ENCODE peak calls at places on chromosome 22, in nine cellular contexts. One of them, this sample, is unnamed.

GRCh38 chr22:49523374-49524008 is 304.2 kb downstream of the BRD1 start:
- DNase-seq in hepatocyte: no peak
- DNase-seq in psoas muscle: no peak
- DNase-seq in CD4-positive, alpha-beta T cell: no peak
- DNase-seq in A549: no peak
- DNase-seq in tibial artery: peak
- DNase-seq in colonic mucosa: no peak
- DNase-seq in gastrocnemius medialis: no peak
- DNase-seq in brain microvascular endothelial cell: no peak
- DNase-seq in this sample: no peak

GRCh38 chr22:49025791-49026475 is 801.7 kb downstream of the BRD1 start:
- DNase-seq in hepatocyte: no peak
- DNase-seq in psoas muscle: peak
- DNase-seq in CD4-positive, alpha-beta T cell: no peak
- DNase-seq in A549: no peak
- DNase-seq in tibial artery: peak
- DNase-seq in colonic mucosa: no peak
- DNase-seq in gastrocnemius medialis: no peak
- DNase-seq in brain microvascular endothelial cell: no peak
- DNase-seq in this sample: no peak

GRCh38 chr22:27480487-27480886 is 321.1 kb downstream of the MN1 start:
- DNase-seq in hepatocyte: peak
- DNase-seq in psoas muscle: no peak
- DNase-seq in CD4-positive, alpha-beta T cell: no peak
- DNase-seq in A549: no peak
- DNase-seq in tibial artery: no peak
- DNase-seq in colonic mucosa: no peak
- DNase-seq in gastrocnemius medialis: no peak
- DNase-seq in brain microvascular endothelial cell: no peak
- DNase-seq in this sample: no peak

GRCh38 chr22:43878079-43878795 is 13.6 kb downstream of the PNPLA5 start:
- DNase-seq in hepatocyte: no peak
- DNase-seq in psoas muscle: peak
- DNase-seq in CD4-positive, alpha-beta T cell: no peak
- DNase-seq in A549: no peak
- DNase-seq in tibial artery: no peak
- DNase-seq in colonic mucosa: no peak
- DNase-seq in gastrocnemius medialis: no peak
- DNase-seq in brain microvascular endothelial cell: no peak
- DNase-seq in this sample: no peak

GRCh38 chr22:26956346-26956745 is 299.0 kb downstream of the MIAT start:
- DNase-seq in hepatocyte: no peak
- DNase-seq in psoas muscle: no peak
- DNase-seq in CD4-positive, alpha-beta T cell: no peak
- DNase-seq in A549: no peak
- DNase-seq in tibial artery: no peak
- DNase-seq in colonic mucosa: no peak
- DNase-seq in gastrocnemius medialis: no peak
- DNase-seq in brain microvascular endothelial cell: no peak
- DNase-seq in this sample: no peak

GRCh38 chr22:20803696-20804324 is 29.9 kb downstream of the SERPIND1 start:
- DNase-seq in hepatocyte: peak
- DNase-seq in psoas muscle: no peak
- DNase-seq in CD4-positive, alpha-beta T cell: peak
- DNase-seq in A549: peak
- DNase-seq in tibial artery: peak
- DNase-seq in colonic mucosa: peak
- DNase-seq in gastrocnemius medialis: no peak
- DNase-seq in brain microvascular endothelial cell: peak
- DNase-seq in this sample: peak

GRCh38 chr22:35971418-35972119 is 57.1 kb downstream of the RBFOX2 start:
- DNase-seq in hepatocyte: peak
- DNase-seq in psoas muscle: no peak
- DNase-seq in CD4-positive, alpha-beta T cell: no peak
- DNase-seq in A549: no peak
- DNase-seq in tibial artery: no peak
- DNase-seq in colonic mucosa: no peak
- DNase-seq in gastrocnemius medialis: no peak
- DNase-seq in brain microvascular endothelial cell: peak
- DNase-seq in this sample: peak

GRCh38 chr22:19815093-19815822 is 39.4 kb downstream of the GNB1L start:
- DNase-seq in hepatocyte: no peak
- DNase-seq in psoas muscle: no peak
- DNase-seq in CD4-positive, alpha-beta T cell: no peak
- DNase-seq in A549: no peak
- DNase-seq in tibial artery: peak
- DNase-seq in colonic mucosa: no peak
- DNase-seq in gastrocnemius medialis: no peak
- DNase-seq in brain microvascular endothelial cell: no peak
- DNase-seq in this sample: no peak

GRCh38 chr22:43227231-43227630 is 40.3 kb upstream of the TTLL12 start:
- DNase-seq in hepatocyte: no peak
- DNase-seq in psoas muscle: no peak
- DNase-seq in CD4-positive, alpha-beta T cell: no peak
- DNase-seq in A549: no peak
- DNase-seq in tibial artery: no peak
- DNase-seq in colonic mucosa: no peak
- DNase-seq in gastrocnemius medialis: no peak
- DNase-seq in brain microvascular endothelial cell: peak
- DNase-seq in this sample: peak

GRCh38 chr22:23859201-23859600 is 1.5 kb downstream of the SLC2A11 start:
- DNase-seq in hepatocyte: no peak
- DNase-seq in psoas muscle: no peak
- DNase-seq in CD4-positive, alpha-beta T cell: no peak
- DNase-seq in A549: no peak
- DNase-seq in tibial artery: no peak
- DNase-seq in colonic mucosa: no peak
- DNase-seq in gastrocnemius medialis: no peak
- DNase-seq in brain microvascular endothelial cell: no peak
- DNase-seq in this sample: no peak

GRCh38 chr22:19290400-19291217 is 910 bp downstream of the CLTCL1 start:
- DNase-seq in hepatocyte: no peak
- DNase-seq in psoas muscle: peak
- DNase-seq in CD4-positive, alpha-beta T cell: no peak
- DNase-seq in A549: no peak
- DNase-seq in tibial artery: no peak
- DNase-seq in colonic mucosa: no peak
- DNase-seq in gastrocnemius medialis: peak
- DNase-seq in brain microvascular endothelial cell: no peak
- DNase-seq in this sample: peak

DNA sequence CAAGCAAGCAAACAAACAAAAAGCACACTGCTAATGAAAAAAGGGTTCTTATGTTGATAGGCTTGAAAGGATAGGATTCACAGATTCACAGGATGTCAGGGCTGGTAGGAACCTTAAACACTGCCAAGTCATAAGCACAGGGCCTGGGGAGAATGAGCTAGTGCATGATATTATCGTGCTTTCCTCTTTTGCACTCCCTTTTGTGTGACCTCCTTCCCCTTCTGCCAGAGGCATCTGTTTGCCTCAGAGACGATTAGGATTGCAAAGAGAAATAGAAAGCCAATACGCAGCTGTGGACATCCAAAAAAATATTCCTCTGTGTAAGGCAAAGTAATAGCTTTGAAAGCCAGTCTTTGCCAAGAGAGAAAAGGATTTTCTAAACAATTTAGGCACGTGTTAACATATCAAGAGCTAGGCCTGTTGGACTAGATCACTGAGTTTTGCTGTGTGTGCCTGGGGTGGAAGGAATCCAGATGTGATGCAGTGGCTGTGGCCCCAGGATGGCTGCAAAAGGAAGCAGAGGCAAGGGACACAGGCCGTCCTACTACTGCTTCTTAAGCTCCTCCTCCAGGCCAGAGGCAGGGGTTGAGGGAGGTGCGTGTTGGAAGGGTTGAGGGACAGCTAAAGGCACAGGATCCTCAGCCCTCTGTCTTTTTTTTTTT is 30.6 kb downstream of the MCHR1 start:
- DNase-seq in hepatocyte: peak
- DNase-seq in psoas muscle: no peak
- DNase-seq in CD4-positive, alpha-beta T cell: no peak
- DNase-seq in A549: no peak
- DNase-seq in tibial artery: no peak
- DNase-seq in colonic mucosa: no peak
- DNase-seq in gastrocnemius medialis: no peak
- DNase-seq in brain microvascular endothelial cell: no peak
- DNase-seq in this sample: no peak
- H3K27ac ChIP-seq in hepatocyte: peak
- H3K27ac ChIP-seq in psoas muscle: peak
- H3K27ac ChIP-seq in CD4-positive, alpha-beta T cell: no peak
- H3K27ac ChIP-seq in A549: peak
- H3K27ac ChIP-seq in tibial artery: no peak
- H3K27ac ChIP-seq in colonic mucosa: peak
- H3K27ac ChIP-seq in gastrocnemius medialis: no peak
- H3K27ac ChIP-seq in brain microvascular endothelial cell: no peak
- H3K27ac ChIP-seq in this sample: no peak

GRCh38 chr22:29987143-29987542 is 93.1 kb upstream of the HORMAD2 start:
- DNase-seq in hepatocyte: no peak
- DNase-seq in psoas muscle: no peak
- DNase-seq in CD4-positive, alpha-beta T cell: no peak
- DNase-seq in A549: no peak
- DNase-seq in tibial artery: no peak
- DNase-seq in colonic mucosa: no peak
- DNase-seq in gastrocnemius medialis: no peak
- DNase-seq in brain microvascular endothelial cell: no peak
- DNase-seq in this sample: no peak

GRCh38 chr22:29988719-29989118 is 91.5 kb upstream of the HORMAD2 start:
- DNase-seq in hepatocyte: no peak
- DNase-seq in psoas muscle: no peak
- DNase-seq in CD4-positive, alpha-beta T cell: no peak
- DNase-seq in A549: no peak
- DNase-seq in tibial artery: no peak
- DNase-seq in colonic mucosa: no peak
- DNase-seq in gastrocnemius medialis: no peak
- DNase-seq in brain microvascular endothelial cell: no peak
- DNase-seq in this sample: no peak

GRCh38 chr22:29985912-29986311 is 94.4 kb upstream of the HORMAD2 start:
- DNase-seq in hepatocyte: no peak
- DNase-seq in psoas muscle: no peak
- DNase-seq in CD4-positive, alpha-beta T cell: no peak
- DNase-seq in A549: no peak
- DNase-seq in tibial artery: no peak
- DNase-seq in colonic mucosa: no peak
- DNase-seq in gastrocnemius medialis: no peak
- DNase-seq in brain microvascular endothelial cell: no peak
- DNase-seq in this sample: no peak

GRCh38 chr22:29979645-29980303 is 96.8 kb downstream of the MTMR3 start:
- DNase-seq in hepatocyte: no peak
- DNase-seq in psoas muscle: no peak
- DNase-seq in CD4-positive, alpha-beta T cell: no peak
- DNase-seq in A549: no peak
- DNase-seq in tibial artery: no peak
- DNase-seq in colonic mucosa: no peak
- DNase-seq in gastrocnemius medialis: no peak
- DNase-seq in brain microvascular endothelial cell: no peak
- DNase-seq in this sample: no peak

DNA sequence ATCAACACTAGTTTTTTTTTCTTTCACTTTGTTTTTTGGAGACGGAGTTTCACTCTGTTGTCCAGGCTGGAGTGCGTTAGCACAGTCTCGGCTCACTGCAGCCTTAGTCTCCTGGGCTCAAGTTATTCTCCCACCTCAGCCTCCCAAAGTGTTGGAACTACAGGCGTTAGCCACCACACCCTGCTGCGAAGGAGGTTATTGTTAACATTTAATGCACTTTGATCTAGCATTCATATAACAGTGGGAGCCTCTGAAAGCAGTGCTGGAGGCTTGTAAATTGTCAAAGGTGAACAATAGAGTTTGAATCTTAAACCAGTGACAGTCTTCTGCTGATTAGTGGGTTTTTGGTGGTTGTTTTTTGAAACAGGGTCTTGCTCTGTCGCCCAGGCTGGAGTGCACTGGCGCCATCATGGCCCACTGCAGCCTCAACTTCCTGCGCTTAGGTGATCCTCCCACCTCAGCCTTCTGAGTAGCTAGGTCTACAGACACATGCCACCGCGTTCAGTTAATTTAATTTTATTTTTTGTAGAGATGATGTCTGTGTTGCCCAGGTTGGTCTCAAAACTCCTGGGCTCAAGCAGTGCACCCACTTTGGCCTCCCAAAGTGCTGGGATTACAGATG is 96.9 kb upstream of the HORMAD2 start:
- DNase-seq in hepatocyte: no peak
- DNase-seq in psoas muscle: no peak
- DNase-seq in CD4-positive, alpha-beta T cell: no peak
- DNase-seq in A549: no peak
- DNase-seq in tibial artery: no peak
- DNase-seq in colonic mucosa: peak
- DNase-seq in gastrocnemius medialis: no peak
- DNase-seq in brain microvascular endothelial cell: no peak
- DNase-seq in this sample: no peak
- TF ChIP-seq CTCF in hepatocyte: no peak
- TF ChIP-seq CTCF in psoas muscle: no peak
- TF ChIP-seq CTCF in CD4-positive, alpha-beta T cell: no peak
- TF ChIP-seq CTCF in A549: no peak
- TF ChIP-seq CTCF in tibial artery: no peak
- TF ChIP-seq CTCF in colonic mucosa: no peak
- TF ChIP-seq CTCF in gastrocnemius medialis: no peak
- TF ChIP-seq CTCF in brain microvascular endothelial cell: no peak
- TF ChIP-seq CTCF in this sample: no peak

DNA sequence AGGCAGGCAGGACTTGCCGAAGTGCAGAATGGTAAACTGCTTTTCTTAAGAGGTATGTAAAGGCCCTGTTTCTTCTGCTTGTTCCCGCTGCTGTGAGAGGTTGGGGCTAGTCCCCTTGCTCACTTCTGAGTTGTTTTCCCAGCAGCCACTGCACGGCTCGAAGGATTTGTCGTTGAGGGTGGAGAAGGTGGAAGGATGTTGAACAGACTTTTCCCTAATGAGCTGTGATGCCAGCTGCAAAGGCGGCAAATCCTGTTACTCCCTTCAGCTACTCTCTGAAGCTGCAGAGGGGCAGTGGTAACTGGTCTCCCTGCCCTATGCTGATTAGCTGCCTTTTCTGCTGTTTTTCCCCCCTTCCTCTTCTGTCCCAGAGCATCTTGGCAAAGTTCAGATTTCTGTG is 90.4 kb upstream of the SLC25A18 start:
- DNase-seq in hepatocyte: no peak
- DNase-seq in psoas muscle: no peak
- DNase-seq in CD4-positive, alpha-beta T cell: no peak
- DNase-seq in A549: no peak
- DNase-seq in tibial artery: no peak
- DNase-seq in colonic mucosa: no peak
- DNase-seq in gastrocnemius medialis: no peak
- DNase-seq in brain microvascular endothelial cell: no peak
- DNase-seq in this sample: no peak
- H3K27ac ChIP-seq in hepatocyte: no peak
- H3K27ac ChIP-seq in psoas muscle: peak
- H3K27ac ChIP-seq in CD4-positive, alpha-beta T cell: no peak
- H3K27ac ChIP-seq in A549: no peak
- H3K27ac ChIP-seq in tibial artery: no peak
- H3K27ac ChIP-seq in colonic mucosa: no peak
- H3K27ac ChIP-seq in gastrocnemius medialis: peak
- H3K27ac ChIP-seq in brain microvascular endothelial cell: no peak
- H3K27ac ChIP-seq in this sample: no peak

DNA sequence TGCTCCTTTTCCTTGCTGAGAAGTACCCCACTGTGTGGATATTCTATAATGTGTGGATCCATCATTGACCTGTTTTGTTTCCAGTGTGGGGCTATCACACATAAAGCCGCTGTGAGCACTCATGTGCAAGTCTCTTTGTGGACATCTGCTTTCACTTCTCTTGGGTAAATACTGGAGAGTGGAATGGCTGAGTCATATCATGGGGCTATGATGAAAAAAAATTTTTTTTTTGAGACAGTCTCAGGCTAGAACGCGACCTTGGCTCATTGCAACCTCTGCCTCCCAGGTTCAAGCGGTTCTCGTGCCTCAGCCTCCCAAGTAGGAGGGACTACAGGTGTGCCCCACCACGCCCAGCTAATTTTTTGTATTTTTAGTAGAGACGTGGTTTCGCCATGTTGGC is 7.7 kb upstream of the FAM118A start:
- DNase-seq in hepatocyte: peak
- DNase-seq in psoas muscle: no peak
- DNase-seq in CD4-positive, alpha-beta T cell: no peak
- DNase-seq in A549: peak
- DNase-seq in tibial artery: no peak
- DNase-seq in colonic mucosa: no peak
- DNase-seq in gastrocnemius medialis: no peak
- DNase-seq in brain microvascular endothelial cell: peak
- DNase-seq in this sample: no peak
- TF ChIP-seq CTCF in hepatocyte: no peak
- TF ChIP-seq CTCF in psoas muscle: no peak
- TF ChIP-seq CTCF in CD4-positive, alpha-beta T cell: no peak
- TF ChIP-seq CTCF in A549: no peak
- TF ChIP-seq CTCF in tibial artery: no peak
- TF ChIP-seq CTCF in colonic mucosa: no peak
- TF ChIP-seq CTCF in gastrocnemius medialis: no peak
- TF ChIP-seq CTCF in brain microvascular endothelial cell: no peak
- TF ChIP-seq CTCF in this sample: no peak

This sample was measured in A673.